ENCODE peak calls at places on chromosomes 6 and 20, in eight cellular contexts. Z is H54, F is uterus, T is ovary, Q is Peyer's patch, N is GM12891, P is A549, X is HepG2. H is an unnamed sample.

GRCh38 chr20:41273445-41273844 is 44.1 kb downstream of the ZHX3 start:
- DNase-seq in X (no peak), N (no peak), P (no peak), F (no peak), T (no peak), Q (no peak), Z (no peak), H (no peak)

GRCh38 chr20:44625361-44625760 is 26.1 kb downstream of the ADA start:
- DNase-seq in Q (no peak), Z (no peak), P (no peak), F (no peak), N (no peak), X (no peak), T (no peak), H (no peak)

GRCh38 chr6:43496370-43497128 is 13.6 kb downstream of the LRRC73 start:
- DNase-seq in P (peak; percentile 22), Q (no peak), T (no peak), Z (peak; percentile 93), N (no peak), X (peak; percentile 80), F (no peak), H (peak; percentile 48)

GRCh38 chr6:166104872-166105271 is 62.8 kb downstream of the TBXT start:
- DNase-seq in N (no peak), F (no peak), X (no peak), Z (no peak), P (no peak), Q (no peak), T (no peak), H (no peak)

GRCh38 chr6:2485116-2485515 is 239.7 kb upstream of the GMDS start:
- DNase-seq in X (no peak), Q (no peak), T (no peak), Z (no peak), P (no peak), N (no peak), F (no peak), H (no peak)

GRCh38 chr6:25789475-25789874 is 34.9 kb downstream of the SLC17A4 start:
- DNase-seq in N (no peak), Q (no peak), F (no peak), Z (no peak), X (no peak), P (no peak), T (no peak), H (no peak)

GRCh38 chr6:20377623-20378265 is 23.9 kb upstream of the E2F3 start:
- DNase-seq in Z (peak; percentile 14), P (no peak), X (no peak), F (no peak), T (no peak), Q (no peak), N (no peak), H (no peak)

GRCh38 chr6:87755697-87756671 is 54.0 kb upstream of the AKIRIN2 start:
- DNase-seq in N (no peak), Z (no peak), T (no peak), Q (no peak), P (no peak), X (no peak), F (no peak), H (peak; percentile 29)

GRCh38 chr6:166760288-166760687 is 133.2 kb upstream of the RPS6KA2 start:
- DNase-seq in Q (no peak), Z (no peak), F (no peak), X (no peak), T (no peak), P (no peak), N (no peak), H (no peak)

GRCh38 chr6:109454483-109455160 is 950 bp downstream of the MICAL1 start:
- DNase-seq in F (no peak), N (peak; percentile 68), T (peak; percentile 39), Z (no peak), X (no peak), Q (peak; percentile 88), P (no peak), H (no peak)

GRCh38 chr20:36454664-36455427 is 86.5 kb upstream of the MYL9 start:
- DNase-seq in X (peak; percentile 68), Q (no peak), Z (peak; percentile 68), N (no peak), P (no peak), F (no peak), T (no peak), H (no peak)

GRCh38 chr6:72271531-72271930 is 350.3 kb upstream of the KCNQ5 start:
- DNase-seq in F (no peak), T (no peak), Q (no peak), X (no peak), N (no peak), Z (no peak), P (no peak), H (no peak)

GRCh38 chr20:21342656-21343345 is 39.7 kb downstream of the XRN2 start:
- DNase-seq in N (no peak), Q (no peak), P (no peak), T (no peak), Z (no peak), F (no peak), X (no peak), H (no peak)

GRCh38 chr6:5866547-5867051 is 140.1 kb downstream of the NRN1 start:
- DNase-seq in X (peak; percentile 55), P (peak; percentile 22), Q (no peak), T (no peak), Z (no peak), N (no peak), F (no peak), H (no peak)

GRCh38 chr6:155628315-155628714 is 172.7 kb upstream of the NOX3 start:
- DNase-seq in T (no peak), Q (no peak), N (no peak), F (no peak), P (no peak), Z (no peak), X (no peak), H (no peak)

GRCh38 chr20:8132632-8133587 is 844 bp downstream of the PLCB1 start:
- DNase-seq in Q (no peak), T (peak; percentile 42), Z (no peak), N (no peak), X (no peak), P (peak; percentile 33), F (peak; percentile 36), H (no peak)

GRCh38 chr20:4592316-4593148 is 129.2 kb upstream of the PRND start:
- DNase-seq in Q (no peak), F (no peak), Z (peak; percentile 59), P (peak; percentile 78), X (peak; percentile 81), T (peak; percentile 31), N (peak; percentile 63), H (peak; percentile 68)

GRCh38 chr20:3716195-3716834 is 3.9 kb upstream of the SIGLEC1 start:
- DNase-seq in T (peak; percentile 52), F (peak; percentile 44), N (no peak), P (peak; percentile 73), X (peak; percentile 65), Q (no peak), Z (peak; percentile 55), H (peak; percentile 58)

GRCh38 chr6:155389130-155389529 is 66.5 kb downstream of the NOX3 start:
- DNase-seq in F (no peak), P (no peak), Q (no peak), X (no peak), Z (no peak), T (no peak), N (no peak), H (no peak)

GRCh38 chr6:84764332-84765049 is at the start of gene TBX18:
- DNase-seq in Q (peak; percentile 29), T (peak; percentile 96), X (peak; percentile 35), F (peak; percentile 79), N (no peak), Z (no peak), P (peak; percentile 98), H (peak; percentile 62)
- TF ChIP-seq POLR2A in Q (no peak), T (peak; percentile 43), X (no peak), F (no peak), N (no peak), Z (no peak), P (peak; percentile 39), H (no peak)

GRCh38 chr6:32969685-32970412 is 1.5 kb downstream of the BRD2 start:
- DNase-seq in X (peak; percentile 83), T (peak; percentile 89), Q (peak; percentile 71), F (peak; percentile 96), N (no peak), Z (peak; percentile 35), P (peak; percentile 91), H (peak; percentile 94)
- TF ChIP-seq POLR2A in X (no peak), T (peak; percentile 77), Q (no peak), F (peak; percentile 18), N (peak; percentile 69), Z (no peak), P (peak; percentile 17), H (peak; percentile 78)

GRCh38 chr6:142374965-142375733 is 73.3 kb downstream of the ADGRG6 start:
- DNase-seq in F (no peak), P (peak; percentile 97), Z (no peak), N (no peak), X (peak; percentile 99), T (no peak), Q (no peak), H (no peak)
- TF ChIP-seq POLR2A in F (no peak), P (no peak), Z (no peak), N (no peak), X (no peak), T (no peak), Q (no peak), H (no peak)

GRCh38 chr6:30687659-30688431 is 1.4 kb upstream of the PPP1R18 start:
- DNase-seq in Q (no peak), N (no peak), T (peak; percentile 63), P (no peak), F (peak; percentile 63), X (no peak), Z (no peak), H (no peak)

GRCh38 chr6:30685157-30685976 is 1.1 kb downstream of the PPP1R18 start:
- DNase-seq in P (no peak), N (no peak), T (no peak), F (no peak), Q (peak; percentile 48), Z (no peak), X (no peak), H (no peak)

GRCh38 chr6:30685977-30686907 is at the start of gene PPP1R18:
- DNase-seq in F (peak; percentile 87), Z (peak; percentile 52), T (peak; percentile 87), X (no peak), Q (peak; percentile 87), P (peak; percentile 34), N (peak; percentile 54), H (peak; percentile 59)

GRCh38 chr6:30688569-30688968 is 2.1 kb upstream of the PPP1R18 start:
- DNase-seq in P (no peak), N (no peak), X (no peak), F (no peak), Z (no peak), T (no peak), Q (peak; percentile 74), H (no peak)

DNA sequence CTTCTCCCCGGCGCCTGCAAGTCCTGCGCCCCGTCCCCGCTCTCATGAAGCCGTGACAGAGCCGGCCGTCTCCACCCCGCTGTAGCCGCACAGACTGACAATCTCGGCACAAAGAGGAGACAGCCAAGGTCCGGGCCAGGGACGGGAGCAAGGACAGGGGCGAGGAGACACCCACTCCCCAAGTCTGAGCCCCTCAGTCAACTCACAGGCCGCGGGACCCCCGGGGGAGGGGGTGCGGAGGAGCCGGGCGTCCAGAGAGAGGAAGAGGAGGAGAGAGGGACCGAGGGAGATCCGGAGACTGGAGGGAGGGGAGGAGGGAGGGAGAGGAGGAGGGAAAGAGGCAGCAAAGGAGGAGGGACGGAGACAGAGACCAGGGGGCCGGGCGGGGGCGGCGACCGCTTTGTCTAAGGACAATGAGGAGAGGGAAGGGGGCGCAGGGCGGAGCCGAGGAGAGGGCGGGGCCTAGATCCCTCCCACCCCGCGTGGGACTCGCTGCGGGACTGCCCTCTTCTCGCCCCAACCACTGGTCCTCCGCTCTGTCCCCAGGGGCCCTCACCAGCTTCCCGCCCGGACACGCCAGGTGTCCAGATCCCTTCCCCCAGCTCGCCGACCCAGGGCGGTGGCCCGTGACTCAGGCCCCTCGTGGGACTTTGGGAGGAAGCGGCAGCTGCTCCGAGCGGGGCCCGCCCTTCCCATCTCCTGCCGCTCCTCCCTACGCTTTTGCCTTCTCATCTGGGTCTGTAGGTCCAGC is 638 bp upstream of the PPP1R18 start:
- DNase-seq in P (peak; percentile 85), F (peak; percentile 97), T (peak; percentile 93), N (peak; percentile 57), Z (peak; percentile 92), Q (peak; percentile 93), X (peak; percentile 49), H (peak; percentile 81)
- TF ChIP-seq POLR2A in P (no peak), F (peak; percentile 23), T (peak; percentile 64), N (no peak), Z (peak; percentile 54), Q (no peak), X (no peak), H (peak; percentile 33)